ENCODE peak calls at places on chromosomes 16 and 17, in nine cellular contexts. E, A, Q, M, B, U, F, H and P are unnamed samples.

GRCh38 chr17:44928950-44929720 is 13.8 kb upstream of the GFAP start:
- DNase-seq in E (no peak), F (no peak), U (no peak), M (no peak), A (no peak), Q (no peak), B (peak; percentile 31), H (no peak), P (no peak)

GRCh38 chr17:78343099-78343432 is 16.8 kb downstream of the SOCS3 start:
- DNase-seq in M (peak; percentile 54), U (peak; percentile 72), B (no peak), F (no peak), Q (peak; percentile 74), A (peak; percentile 84), E (peak; percentile 82), H (no peak), P (no peak)

GRCh38 chr16:29745126-29745852 is 501 bp downstream of the C16orf54 start:
- DNase-seq in B (no peak), F (no peak), E (no peak), U (no peak), H (no peak), A (no peak), M (no peak), Q (no peak), P (no peak)

GRCh38 chr16:28101533-28101890 is 38.0 kb upstream of the GSG1L start:
- DNase-seq in M (no peak), H (no peak), E (no peak), F (no peak), U (no peak), B (no peak), A (peak; percentile 10), Q (no peak), P (no peak)

GRCh38 chr17:7325031-7325528 is 4.1 kb downstream of the NEURL4 start:
- DNase-seq in H (no peak), A (no peak), E (no peak), U (no peak), B (no peak), F (no peak), M (no peak), Q (no peak), P (no peak)

GRCh38 chr16:11133344-11133921 is 122.6 kb downstream of the SOCS1 start:
- DNase-seq in F (no peak), Q (peak; percentile 54), M (peak; percentile 65), A (peak; percentile 85), B (peak; percentile 92), E (peak; percentile 78), H (no peak), U (peak; percentile 89), P (no peak)

GRCh38 chr17:78884148-78884870 is 18.7 kb downstream of the CEP295NL start:
- DNase-seq in E (no peak), H (no peak), U (no peak), M (no peak), F (no peak), B (no peak), A (no peak), Q (no peak), P (no peak)

GRCh38 chr16:65342231-65342866 is 220.5 kb upstream of the CDH11 start:
- DNase-seq in A (no peak), Q (no peak), H (no peak), U (no peak), M (no peak), B (no peak), F (no peak), E (no peak), P (no peak)

GRCh38 chr17:41547921-41548843 is 20.1 kb upstream of the KRT19 start:
- DNase-seq in F (no peak), U (peak; percentile 64), E (peak; percentile 25), B (no peak), M (peak; percentile 68), H (no peak), Q (peak; percentile 87), A (peak; percentile 79), P (no peak)

GRCh38 chr17:59342681-59343127 is 11.2 kb downstream of the YPEL2 start:
- DNase-seq in Q (no peak), F (no peak), U (no peak), B (no peak), A (no peak), H (no peak), E (no peak), M (no peak), P (no peak)

GRCh38 chr17:78529871-78530670 is 47.1 kb downstream of the DNAH17 start:
- DNase-seq in M (no peak), E (no peak), F (no peak), H (no peak), B (no peak), Q (no peak), U (peak; percentile 77), A (peak; percentile 56), P (no peak)

GRCh38 chr16:31395647-31396046 is 2.5 kb downstream of the ITGAD start:
- DNase-seq in M (no peak), E (peak; percentile 43), H (no peak), U (peak; percentile 53), A (peak; percentile 73), B (no peak), Q (no peak), F (no peak), P (no peak)

GRCh38 chr16:56709686-56710040 is 20.3 kb upstream of the NUP93 start:
- DNase-seq in Q (no peak), A (no peak), E (no peak), H (no peak), B (no peak), U (no peak), F (no peak), M (no peak), P (no peak)

GRCh38 chr16:56710181-56710737 is 19.7 kb upstream of the NUP93 start:
- DNase-seq in B (no peak), M (no peak), A (no peak), F (no peak), E (no peak), Q (no peak), H (no peak), U (no peak), P (no peak)

GRCh38 chr16:56711862-56712261 is 18.1 kb upstream of the NUP93 start:
- DNase-seq in E (no peak), B (no peak), A (no peak), F (no peak), M (no peak), H (no peak), Q (no peak), U (no peak), P (no peak)

GRCh38 chr16:56708418-56708817 is 21.5 kb upstream of the NUP93 start:
- DNase-seq in E (no peak), Q (no peak), F (no peak), B (no peak), U (no peak), A (no peak), M (no peak), H (no peak), P (no peak)

GRCh38 chr16:56708821-56709685 is 20.9 kb upstream of the NUP93 start:
- DNase-seq in E (no peak), B (no peak), H (no peak), Q (no peak), U (no peak), F (no peak), A (no peak), M (no peak), P (no peak)
- H3K4me1 ChIP-seq in E (no peaks in the 10 kb centered on the region), B (no peaks in the 10 kb centered on the region), H (no peaks in the 10 kb centered on the region), Q (no peaks in the 10 kb centered on the region), U (no peaks in the 10 kb centered on the region), F (no peaks in the 10 kb centered on the region), A (no peaks in the 10 kb centered on the region), M (no peaks in the 10 kb centered on the region), P (no peaks in the 10 kb centered on the region)

GRCh38 chr16:4934591-4934990 is 2.4 kb downstream of the PPL start:
- DNase-seq in F (no peak), A (no peak), Q (no peak), H (no peak), B (no peak), E (no peak), U (no peak), M (no peak), P (no peak)

GRCh38 chr16:4933871-4934395 is 3.0 kb downstream of the PPL start:
- DNase-seq in E (no peak), Q (no peak), F (no peak), B (no peak), A (no peak), U (peak; percentile 19), M (no peak), H (no peak), P (no peak)

GRCh38 chr16:4936991-4937781 is at the start of gene PPL:
- DNase-seq in Q (no peak), H (peak; percentile 59), M (no peak), F (no peak), B (peak; percentile 96), E (peak; percentile 62), A (peak; percentile 87), U (peak; percentile 96), P (no peak)

GRCh38 chr16:4936181-4936990 is 562 bp downstream of the PPL start:
- DNase-seq in M (no peak), F (no peak), B (peak; percentile 72), A (peak; percentile 68), H (peak; percentile 12), E (no peak), Q (no peak), U (peak; percentile 56), P (no peak)

DNA sequence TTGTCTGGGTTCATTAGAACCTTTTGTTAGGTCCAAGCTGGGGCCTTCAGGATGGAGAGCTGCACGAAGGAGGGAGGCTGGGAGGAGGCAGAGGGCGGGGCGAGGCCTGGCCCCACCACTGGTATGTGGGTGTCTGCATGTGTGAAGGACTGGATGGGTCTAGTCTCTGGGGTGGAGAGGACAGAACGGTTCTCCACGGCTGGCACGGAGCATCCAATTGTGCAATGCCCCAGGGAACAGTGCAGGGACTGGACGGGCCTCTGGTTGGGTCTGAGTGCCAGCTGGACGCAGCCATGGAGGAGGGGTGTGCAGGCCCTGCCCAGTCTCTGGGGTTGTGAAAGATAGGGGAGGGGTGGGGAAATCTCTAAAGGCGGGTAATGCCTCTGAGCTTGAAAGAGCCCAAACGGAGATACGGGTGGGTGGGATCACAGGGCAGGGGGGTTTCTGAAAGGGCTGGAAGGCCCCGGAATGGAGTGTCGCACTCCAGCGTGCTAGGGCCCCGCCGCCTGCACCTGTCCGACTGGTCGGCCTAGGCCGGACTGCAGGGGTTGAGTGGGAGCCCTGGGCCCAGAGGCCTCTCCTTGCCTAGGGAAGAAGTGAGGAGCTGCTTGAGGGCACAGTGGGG is 1.6 kb downstream of the PPL start:
- DNase-seq in M (peak; percentile 33), H (no peak), F (no peak), B (no peak), E (peak; percentile 68), A (peak; percentile 83), Q (peak; percentile 68), U (peak; percentile 83), P (no peak)
- H3K4me3 ChIP-seq in M (peak overlapping the region; percentile 59), H (no peak overlapping the region), F (no peak overlapping the region), B (peak overlapping the region; percentile 77), E (peak overlapping the region; percentile 57), A (peak overlapping the region; percentile 48), Q (peak overlapping the region; percentile 80), U (no peak overlapping the region), P (peak overlapping the region; percentile 86)

GRCh38 chr16:49280861-49281331 is 742 bp downstream of the CBLN1 start:
- DNase-seq in Q (no peak), A (no peak), H (no peak), E (no peak), U (no peak), F (no peak), M (no peak), B (no peak), P (no peak)
- H3K4me1 ChIP-seq in Q (peaks cover 8% of the 10 kb centered on the region), A (no peaks in the 10 kb centered on the region), H (peaks cover 5% of the 10 kb centered on the region), E (peaks cover 3% of the 10 kb centered on the region), U (peaks cover 33% of the 10 kb centered on the region), F (no peaks in the 10 kb centered on the region), M (peaks cover 8% of the 10 kb centered on the region), B (peaks cover 8% of the 10 kb centered on the region), P (peaks cover 70% of the 10 kb centered on the region)

DNA sequence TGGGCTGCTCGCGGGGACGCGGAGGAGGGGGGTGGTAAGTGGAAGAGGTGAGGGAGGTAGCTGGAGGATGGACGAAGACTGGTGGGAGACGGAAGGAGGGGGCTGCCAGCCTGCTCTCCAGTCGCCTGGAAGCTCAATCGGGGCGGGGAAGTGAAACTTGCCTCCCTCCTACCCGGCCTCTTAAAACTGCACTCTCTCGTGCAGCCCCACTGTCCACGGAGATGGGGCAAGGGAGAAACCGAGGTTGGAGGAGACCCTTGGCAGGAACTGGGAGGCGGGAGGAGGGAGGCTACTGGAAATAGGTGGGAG is 1.1 kb downstream of the SOX9 start:
- DNase-seq in E (no peak), A (no peak), B (peak; percentile 48), M (no peak), F (peak; percentile 82), H (no peak), U (peak; percentile 19), Q (no peak), P (no peak)
- H3K4me3 ChIP-seq in E (peak overlapping the region; percentile 85), A (peak overlapping the region; percentile 53), B (peak overlapping the region; percentile 71), M (peak overlapping the region; percentile 52), F (peak overlapping the region; percentile 97), H (no peak overlapping the region), U (peak overlapping the region; percentile 79), Q (peak overlapping the region; percentile 64), P (peak overlapping the region; percentile 63)